ENCODE peak calls at places on chromosomes 12 and 14, in ten cellular contexts. M is bronchial epithelial cell, P is LoVo, I is psoas muscle, G is upper lobe of right lung, B is lung, A is fibroblast of the aortic adventitia, D is AG08395, K is caudate nucleus, Q is LHCN-M2. H is an unnamed sample.

GRCh38 chr12:117120787-117121186 is 21.6 kb upstream of the TESC start:
- DNase-seq in M (no peak), P (no peak), I (no peak), G (peak), B (no peak), A (no peak), D (no peak), K (no peak), Q (no peak), H (no peak)

GRCh38 chr12:69502342-69503081 is 32.3 kb downstream of the FRS2 start:
- DNase-seq in M (peak), P (peak), I (no peak), G (no peak), B (no peak), A (no peak), D (peak), K (no peak), Q (peak), H (no peak)

GRCh38 chr14:52706286-52706685 is 714 bp upstream of the PSMC6 start:
- DNase-seq in M (peak), P (peak), I (no peak), G (no peak), B (no peak), A (no peak), D (no peak), K (no peak), Q (peak), H (no peak)

GRCh38 chr12:108643941-108644742 is 10.4 kb upstream of the SELPLG start:
- DNase-seq in M (no peak), P (peak), I (peak), G (peak), B (peak), A (no peak), D (peak), K (peak), Q (peak), H (no peak)

GRCh38 chr12:111269688-111270087 is 99.2 kb downstream of the PHETA1 start:
- DNase-seq in M (no peak), P (no peak), I (no peak), G (no peak), B (no peak), A (no peak), D (no peak), K (no peak), Q (no peak), H (no peak)

GRCh38 chr14:30528119-30528518 is 30.8 kb upstream of the G2E3 start:
- DNase-seq in M (no peak), P (no peak), I (no peak), G (no peak), B (no peak), A (no peak), D (no peak), K (no peak), Q (no peak), H (no peak)

GRCh38 chr14:91241848-91242247 is 2.7 kb downstream of the GPR68 start:
- DNase-seq in M (no peak), P (no peak), I (no peak), G (no peak), B (no peak), A (no peak), D (no peak), K (no peak), Q (no peak), H (no peak)

GRCh38 chr14:99176156-99176945 is 95.6 kb downstream of the BCL11B start:
- DNase-seq in M (no peak), P (no peak), I (no peak), G (no peak), B (no peak), A (no peak), D (no peak), K (no peak), Q (no peak), H (no peak)

GRCh38 chr12:42742691-42743090 is 153.1 kb upstream of the PRICKLE1 start:
- DNase-seq in M (no peak), P (no peak), I (no peak), G (no peak), B (no peak), A (no peak), D (no peak), K (no peak), Q (peak), H (no peak)

GRCh38 chr12:53939141-53940108 is 794 bp downstream of the HOXC13 start:
- DNase-seq in M (peak), P (no peak), I (no peak), G (no peak), B (no peak), A (peak), D (peak), K (no peak), Q (peak), H (no peak)

GRCh38 chr14:65101631-65102440 is 481 bp downstream of the MAX start:
- DNase-seq in M (no peak), P (no peak), I (no peak), G (peak), B (peak), A (no peak), D (no peak), K (no peak), Q (no peak), H (peak)

GRCh38 chr14:51620036-51620435 is 31.7 kb upstream of the FRMD6 start:
- DNase-seq in M (no peak), P (no peak), I (no peak), G (no peak), B (no peak), A (no peak), D (no peak), K (no peak), Q (no peak), H (no peak)

GRCh38 chr14:86057018-86057667 is 527.2 kb downstream of the FLRT2 start:
- DNase-seq in M (peak), P (peak), I (no peak), G (no peak), B (no peak), A (peak), D (peak), K (no peak), Q (peak), H (peak)

GRCh38 chr12:54961190-54961589 is 23.4 kb downstream of the TESPA1 start:
- DNase-seq in M (no peak), P (no peak), I (no peak), G (no peak), B (no peak), A (no peak), D (no peak), K (peak), Q (no peak), H (no peak)

GRCh38 chr12:10365716-10366433 is 24.0 kb downstream of the KLRK1 start:
- DNase-seq in M (peak), P (peak), I (no peak), G (no peak), B (no peak), A (peak), D (peak), K (no peak), Q (peak), H (no peak)

GRCh38 chr12:52204095-52204930 is 12.5 kb upstream of the KRT80 start:
- DNase-seq in M (peak), P (peak), I (no peak), G (peak), B (no peak), A (no peak), D (no peak), K (no peak), Q (no peak), H (no peak)

GRCh38 chr12:80834724-80835123 is 103.0 kb downstream of the LIN7A start:
- DNase-seq in M (no peak), P (no peak), I (no peak), G (no peak), B (no peak), A (no peak), D (no peak), K (no peak), Q (no peak), H (no peak)

GRCh38 chr12:111767362-111768158 is 827 bp downstream of the ALDH2 start:
- DNase-seq in M (peak), P (peak), I (no peak), G (no peak), B (no peak), A (peak), D (peak), K (peak), Q (no peak), H (no peak)

GRCh38 chr14:58465425-58465824 is 37.9 kb downstream of the KIAA0586 start:
- DNase-seq in M (peak), P (no peak), I (no peak), G (no peak), B (no peak), A (peak), D (no peak), K (no peak), Q (peak), H (no peak)

GRCh38 chr12:27592548-27592947 is 68.5 kb downstream of the PPFIBP1 start:
- DNase-seq in M (peak), P (no peak), I (no peak), G (no peak), B (no peak), A (peak), D (peak), K (no peak), Q (peak), H (no peak)

GRCh38 chr14:97290065-97290464 is 492.9 kb downstream of the VRK1 start:
- DNase-seq in M (no peak), P (no peak), I (no peak), G (no peak), B (no peak), A (no peak), D (no peak), K (no peak), Q (no peak), H (no peak)

GRCh38 chr14:56570295-56570694 is 9.3 kb upstream of the TMEM260 start:
- DNase-seq in M (no peak), P (no peak), I (no peak), G (no peak), B (no peak), A (no peak), D (no peak), K (no peak), Q (no peak), H (no peak)

GRCh38 chr14:36931796-36932195 is 240.6 kb downstream of the SLC25A21 start:
- DNase-seq in M (no peak), P (no peak), I (no peak), G (no peak), B (no peak), A (no peak), D (no peak), K (no peak), Q (peak), H (no peak)

GRCh38 chr14:90609376-90609775 is 206.9 kb downstream of the TTC7B start:
- DNase-seq in M (no peak), P (no peak), I (no peak), G (peak), B (no peak), A (no peak), D (no peak), K (no peak), Q (no peak), H (no peak)

GRCh38 chr12:74285773-74286172 is 251.9 kb upstream of the ATXN7L3B start:
- DNase-seq in M (peak), P (no peak), I (no peak), G (no peak), B (no peak), A (no peak), D (no peak), K (no peak), Q (no peak), H (no peak)

GRCh38 chr12:1781770-1782169 is 38.6 kb upstream of the LRTM2 start:
- DNase-seq in M (no peak), P (no peak), I (no peak), G (no peak), B (no peak), A (peak), D (no peak), K (no peak), Q (no peak), H (no peak)

GRCh38 chr14:85991156-85991555 is 461.2 kb downstream of the FLRT2 start:
- DNase-seq in M (no peak), P (no peak), I (no peak), G (no peak), B (no peak), A (no peak), D (no peak), K (no peak), Q (peak), H (no peak)

GRCh38 chr14:28577711-28578131 is 188.9 kb upstream of the FOXG1 start:
- DNase-seq in M (peak), P (no peak), I (no peak), G (no peak), B (no peak), A (peak), D (no peak), K (no peak), Q (peak), H (no peak)

GRCh38 chr12:50599366-50600095 is 94.7 kb downstream of the DIP2B start:
- DNase-seq in M (no peak), P (no peak), I (no peak), G (no peak), B (no peak), A (no peak), D (no peak), K (no peak), Q (no peak), H (no peak)

GRCh38 chr12:1870086-1870485 is 48.4 kb downstream of the CACNA2D4 start:
- DNase-seq in M (no peak), P (no peak), I (no peak), G (no peak), B (peak), A (no peak), D (no peak), K (no peak), Q (no peak), H (no peak)

GRCh38 chr12:106001819-106002218 is 136.9 kb downstream of the NUAK1 start:
- DNase-seq in M (peak), P (no peak), I (no peak), G (no peak), B (no peak), A (no peak), D (no peak), K (no peak), Q (no peak), H (no peak)

H was measured in CD4-positive, alpha-beta T cell.